ENCODE peak calls at places on chromosome 6, in four cellular contexts. V is K562, S is WTC11, P is HepG2. U is an unnamed sample.

GRCh38 chr6:43495409-43495941 is 14.7 kb downstream of the LRRC73 start:
- DNase-seq in V (no peak), S (no peak), P (peak), U (no peak)

GRCh38 chr6:27059621-27060425 is 187.7 kb upstream of the PRSS16 start:
- DNase-seq in P (peak), S (no peak), V (no peak), U (no peak)

GRCh38 chr6:126947070-126947469 is 171.4 kb upstream of the RSPO3 start:
- DNase-seq in P (no peak), S (no peak), V (no peak), U (no peak)

GRCh38 chr6:2225422-2226392 is 19.7 kb downstream of the GMDS start:
- DNase-seq in P (peak), S (no peak), V (no peak), U (no peak)

GRCh38 chr6:87078983-87079616 is 15.8 kb downstream of the CGA start:
- DNase-seq in S (peak), P (peak), V (peak), U (peak)

GRCh38 chr6:159910342-159910741 is 19.6 kb downstream of the MAS1 start:
- DNase-seq in P (no peak), V (no peak), S (no peak), U (no peak)

GRCh38 chr6:8499540-8499939 is 64.2 kb upstream of the SLC35B3 start:
- DNase-seq in S (no peak), P (peak), V (no peak), U (peak)

GRCh38 chr6:1771324-1771723 is 161.6 kb downstream of the FOXC1 start:
- DNase-seq in P (no peak), V (no peak), S (no peak), U (no peak)

GRCh38 chr6:36353411-36353915 is 16.8 kb upstream of the BNIP5 start:
- DNase-seq in P (no peak), V (no peak), S (no peak), U (no peak)

GRCh38 chr6:85464722-85465150 is 14.9 kb downstream of the NT5E start:
- DNase-seq in V (no peak), P (no peak), S (no peak), U (peak)

GRCh38 chr6:55281215-55281614 is 46.1 kb upstream of the GFRAL start:
- DNase-seq in V (no peak), S (no peak), P (no peak), U (no peak)

GRCh38 chr6:157832250-157832967 is 9.4 kb downstream of the SNX9 start:
- DNase-seq in V (no peak), S (no peak), P (no peak), U (no peak)
- TF ChIP-seq HMGXB4 in V (no peak), S (no peak), P (no peak), U (no peak)

DNA sequence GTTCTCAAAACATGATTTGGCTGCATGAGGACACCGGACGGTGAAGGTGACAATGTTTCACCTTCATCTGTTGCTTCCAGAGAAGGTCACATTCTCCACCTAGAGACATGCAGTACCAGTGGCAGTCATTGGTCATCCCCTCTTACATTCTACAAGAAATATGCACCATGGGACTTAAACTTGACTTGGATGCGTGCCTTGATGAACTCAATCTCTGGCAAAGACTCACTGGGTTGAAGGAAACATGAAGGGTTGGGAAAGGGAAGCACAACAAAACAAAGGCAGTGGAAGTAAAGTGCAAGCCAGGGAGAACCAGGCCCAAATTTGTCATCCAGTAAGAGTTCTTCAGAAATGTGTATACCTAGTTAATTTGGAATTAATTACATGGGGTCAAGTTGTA is 39.4 kb upstream of the ARMH2 start:
- DNase-seq in S (no peak), V (no peak), P (no peak), U (no peak)
- TF ChIP-seq HMGXB4 in S (no peak), V (no peak), P (no peak), U (no peak)

GRCh38 chr6:165986647-165987482 is 180.8 kb downstream of the TBXT start:
- DNase-seq in V (no peak), P (no peak), S (peak), U (no peak)
- TF ChIP-seq HMGXB4 in V (no peak), P (no peak), S (no peak), U (no peak)

DNA sequence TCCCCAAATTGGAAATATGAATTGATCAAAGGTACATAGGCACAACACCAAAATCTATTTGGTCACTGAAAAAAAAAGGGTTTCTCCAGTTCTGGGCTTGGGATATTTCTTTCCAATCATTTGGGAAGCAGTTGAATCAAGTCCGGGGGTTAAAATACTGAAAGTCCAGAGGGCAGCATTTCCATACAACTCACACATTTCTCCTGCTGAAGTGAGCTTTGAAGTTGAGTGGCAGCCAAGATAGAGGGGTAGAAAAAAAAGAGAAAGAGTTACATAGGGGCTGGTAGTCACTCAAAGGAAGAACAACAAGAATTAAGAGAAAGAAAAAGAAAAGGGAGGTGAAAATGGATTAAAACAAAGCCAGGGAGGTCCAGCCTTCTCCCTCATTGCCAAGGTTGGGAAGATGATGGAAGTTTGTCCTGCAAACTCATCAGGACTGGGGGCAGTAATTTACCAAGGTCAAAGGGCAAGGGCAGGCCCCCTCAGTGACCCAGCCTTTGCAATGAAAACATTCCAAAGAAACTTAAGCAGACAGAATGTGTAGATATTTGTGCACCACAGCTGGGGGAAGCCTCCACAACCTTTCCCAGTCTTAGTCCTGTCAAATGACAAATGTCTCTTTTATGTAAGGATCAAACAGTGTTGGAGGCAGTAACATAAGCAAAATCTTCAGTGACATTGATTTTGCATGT is 525.3 kb upstream of the JARID2 start:
- DNase-seq in P (no peak), V (no peak), S (no peak), U (no peak)
- TF ChIP-seq HMGXB4 in P (no peak), V (no peak), S (no peak), U (no peak)

U was measured in A549.